ENCODE peak calls at places on chromosomes 4 and X, in six cellular contexts. A is sigmoid colon, O is HepG2, X is stomach, V is HCT116, B is suprapubic skin. F is an unnamed sample.
A peak's percentile ranks its signal among the peaks of the same experiment; 100 is the strongest.

GRCh38 chr4:39732728-39733127 is 34.8 kb downstream of the UBE2K start:
- DNase-seq in A (no peak), O (no peak), X (no peak), V (no peak), B (no peak), F (no peak)

GRCh38 chrX:107290019-107290418 is 83.6 kb downstream of the DNAAF6 start:
- DNase-seq in A (no peak), O (no peak), X (no peak), V (no peak), B (no peak), F (no peak)

GRCh38 chr4:40253906-40254305 is 57.1 kb downstream of the RHOH start:
- DNase-seq in A (no peak), O (no peak), X (no peak), V (no peak), B (no peak), F (no peak)

GRCh38 chr4:55921093-55921492 is 27.7 kb upstream of the CEP135 start:
- DNase-seq in A (no peak), O (no peak), X (no peak), V (no peak), B (no peak), F (no peak)

GRCh38 chr4:122898370-122899150 is 23.8 kb downstream of the NUDT6 start:
- DNase-seq in A (no peak), O (no peak), X (no peak), V (peak; percentile 82), B (no peak), F (no peak)

GRCh38 chr4:174999407-174999806 is 81.2 kb downstream of the ADAM29 start:
- DNase-seq in A (no peak), O (no peak), X (no peak), V (no peak), B (no peak), F (no peak)

GRCh38 chr4:141971854-141972253 is 335.5 kb downstream of the IL15 start:
- DNase-seq in A (no peak), O (no peak), X (no peak), V (no peak), B (no peak), F (no peak)

GRCh38 chr4:136687118-136687517 is 845.2 kb downstream of the PCDH18 start:
- DNase-seq in A (no peak), O (peak; percentile 2), X (no peak), V (no peak), B (no peak), F (no peak)

GRCh38 chr4:56149601-56150000 is 200.9 kb downstream of the CEP135 start:
- DNase-seq in A (no peak), O (no peak), X (no peak), V (no peak), B (no peak), F (no peak)

GRCh38 chrX:80578518-80579105 is 158.4 kb downstream of the TENT5D start:
- DNase-seq in A (no peak), O (peak; percentile 6), X (no peak), V (peak; percentile 10), B (no peak), F (no peak)

GRCh38 chrX:24553016-24553415 is 87.9 kb downstream of the PDK3 start:
- DNase-seq in A (no peak), O (no peak), X (no peak), V (no peak), B (no peak), F (no peak)

GRCh38 chrX:45347877-45348675 is 147.4 kb upstream of the DIPK2B start:
- DNase-seq in A (no peak), O (no peak), X (no peak), V (no peak), B (no peak), F (no peak)

GRCh38 chr4:159016527-159017137 is 86.2 kb upstream of the RAPGEF2 start:
- DNase-seq in A (no peak), O (peak; percentile 53), X (no peak), V (no peak), B (no peak), F (peak; percentile 34)

GRCh38 chr4:151015458-151016344 is 617 bp upstream of the LRBA start:
- DNase-seq in A (peak; percentile 83), O (peak; percentile 64), X (peak; percentile 84), V (peak; percentile 77), B (peak; percentile 85), F (peak; percentile 82)

GRCh38 chrX:13074297-13075262 is 30.2 kb upstream of the FAM9C start:
- DNase-seq in A (no peak), O (no peak), X (no peak), V (no peak), B (no peak), F (no peak)

GRCh38 chrX:115330498-115331138 is 41.1 kb downstream of the LUZP4 start:
- DNase-seq in A (peak; percentile 71), O (peak; percentile 36), X (no peak), V (peak; percentile 44), B (no peak), F (peak; percentile 21)

GRCh38 chr4:5712931-5713330 is 1.9 kb downstream of the EVC start:
- DNase-seq in A (no peak), O (no peak), X (no peak), V (no peak), B (no peak), F (no peak)

GRCh38 chr4:5710962-5711478 is at the start of gene EVC:
- DNase-seq in A (peak; percentile 94), O (peak; percentile 54), X (peak; percentile 62), V (no peak), B (peak; percentile 86), F (peak; percentile 63)

GRCh38 chr4:5711479-5712184 is 631 bp downstream of the EVC start:
- DNase-seq in A (peak; percentile 77), O (peak; percentile 15), X (no peak), V (no peak), B (no peak), F (no peak)

GRCh38 chr4:5713861-5714260 is 2.9 kb downstream of the EVC start:
- DNase-seq in A (no peak), O (no peak), X (no peak), V (no peak), B (no peak), F (no peak)

GRCh38 chr4:5712517-5712916 is 1.5 kb downstream of the EVC start:
- DNase-seq in A (no peak), O (no peak), X (no peak), V (no peak), B (no peak), F (no peak)
- TF ChIP-seq POLR2AphosphoS5 in A (no peak), O (no peak), X (no peak), V (no peak), B (no peak), F (no peak)

GRCh38 chr4:86892639-86892965 is 380 bp upstream of the C4orf36 start:
- DNase-seq in A (no peak), O (no peak), X (no peak), V (no peak), B (no peak), F (no peak)

GRCh38 chr4:86895692-86896488 is 3.7 kb upstream of the C4orf36 start:
- DNase-seq in A (no peak), O (peak; percentile 71), X (no peak), V (peak; percentile 61), B (no peak), F (no peak)

GRCh38 chr4:86893136-86893535 is 914 bp upstream of the C4orf36 start:
- DNase-seq in A (no peak), O (no peak), X (no peak), V (no peak), B (no peak), F (no peak)

GRCh38 chr4:86894465-86894864 is 2.2 kb upstream of the C4orf36 start:
- DNase-seq in A (no peak), O (no peak), X (no peak), V (no peak), B (no peak), F (no peak)

DNA sequence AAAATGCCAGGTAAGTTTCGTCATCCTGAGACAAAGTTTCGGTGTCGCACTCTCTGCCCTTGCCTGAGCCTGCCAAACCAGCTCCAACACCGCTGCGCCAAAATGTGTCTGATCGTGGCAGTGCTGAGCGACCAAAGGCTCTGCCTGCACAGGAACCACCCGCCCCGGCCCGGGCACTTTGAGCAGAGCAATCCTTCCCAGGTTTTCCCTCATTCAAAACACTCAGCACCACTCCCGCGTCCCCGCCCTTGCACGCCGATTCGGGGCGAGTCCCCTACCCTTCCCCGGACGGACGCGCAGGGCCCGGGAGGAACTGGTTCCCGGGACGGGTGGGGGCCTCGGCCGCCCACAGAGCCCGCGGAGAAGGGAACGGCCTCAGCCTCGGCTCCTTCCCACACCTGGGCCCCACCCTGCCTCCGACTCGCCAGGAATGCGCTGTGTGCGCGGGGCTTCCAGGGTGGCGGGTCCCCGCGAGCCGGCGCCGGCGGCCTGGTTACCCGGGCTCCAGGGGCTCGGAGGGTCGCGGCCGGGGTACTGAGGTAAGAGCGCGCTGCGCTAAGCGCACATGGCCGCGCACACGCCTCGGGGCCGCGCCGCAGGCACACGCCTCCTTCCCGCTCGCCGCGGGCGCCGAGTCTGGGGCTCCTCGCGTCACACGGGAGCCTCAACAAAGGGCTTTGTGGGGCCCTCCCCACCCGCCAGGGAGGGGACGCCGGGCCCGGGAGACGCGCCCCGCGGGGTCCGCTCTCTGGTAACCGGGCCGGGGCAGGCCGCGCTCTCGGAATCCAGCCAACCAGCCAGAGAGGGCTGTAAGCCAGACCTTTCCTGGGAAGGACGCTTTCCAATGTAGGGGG is at the start of gene C4orf36:
- DNase-seq in A (peak; percentile 77), O (no peak), X (peak; percentile 79), V (peak; percentile 66), B (peak; percentile 88), F (peak; percentile 78)
- TF ChIP-seq POLR2A in A (no peak), O (no peak), X (no peak), V (no peak), B (no peak), F (no peak)

DNA sequence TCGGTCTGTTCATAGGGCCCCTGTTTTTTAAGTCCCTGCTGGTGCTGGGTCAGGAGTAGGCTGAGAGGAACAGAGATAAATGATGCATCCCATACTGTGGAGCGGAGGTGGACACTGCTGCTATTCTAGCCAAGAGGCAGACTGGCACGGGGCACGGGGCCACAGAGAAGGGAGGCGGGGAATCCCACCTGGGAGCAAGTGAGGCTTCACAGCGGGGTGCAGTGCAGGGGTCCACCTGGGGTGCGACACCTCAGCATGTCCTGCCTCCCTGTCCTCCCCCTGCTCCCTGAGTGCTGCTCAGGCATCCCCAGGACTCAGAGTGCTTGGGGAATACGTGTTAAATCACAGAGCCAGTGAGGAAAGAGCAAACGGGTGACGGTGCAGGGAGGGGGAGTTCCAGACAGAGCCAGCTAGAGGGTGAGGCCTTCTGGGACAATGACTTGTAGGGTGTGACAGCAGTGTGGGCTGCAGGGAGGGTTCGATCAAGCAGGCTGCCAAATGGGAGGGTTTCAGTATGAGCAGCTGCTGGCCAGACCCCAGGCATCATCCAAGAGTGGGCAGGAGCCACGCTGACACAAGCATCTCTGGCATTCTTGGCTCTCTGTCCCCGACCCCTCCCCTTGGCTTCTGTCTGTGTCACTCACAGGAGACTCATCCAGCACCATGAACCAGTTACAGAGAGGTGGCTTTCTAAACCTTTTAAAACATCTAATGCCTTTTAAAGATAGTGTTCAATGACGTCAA is 13.7 kb upstream of the HTRA3 start:
- DNase-seq in A (no peak), O (no peak), X (no peak), V (no peak), B (peak; percentile 95), F (no peak)
- TF ChIP-seq CTCF in A (no peak), O (no peak), X (no peak), V (no peak), B (no peak), F (no peak)

DNA sequence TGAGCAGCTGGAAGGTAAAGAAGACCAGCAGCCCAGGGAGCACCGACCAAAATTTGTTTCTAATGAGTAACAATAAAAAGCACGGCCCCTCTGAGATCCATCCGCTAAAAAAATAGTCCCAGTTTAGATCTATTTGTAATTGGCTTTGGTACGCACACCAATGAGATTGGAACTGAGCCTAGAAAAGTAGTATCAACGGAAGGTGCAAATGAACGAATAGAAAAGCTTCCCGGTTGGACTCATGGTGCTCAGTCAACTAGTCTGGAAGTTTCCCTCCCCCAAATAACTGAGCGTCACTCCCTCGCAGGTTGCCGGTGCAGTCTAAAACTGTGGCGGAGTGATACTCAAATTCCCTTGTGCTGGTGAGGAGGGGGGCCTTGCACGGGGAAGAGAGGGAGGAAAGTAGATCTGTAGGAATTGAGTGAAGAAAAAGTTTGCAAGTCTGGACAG is at the start of gene COL4A5:
- DNase-seq in A (peak; percentile 70), O (peak; percentile 84), X (peak; percentile 49), V (peak; percentile 80), B (no peak), F (peak; percentile 16)
- TF ChIP-seq POLR2AphosphoS5 in A (no peak), O (peak; percentile 21), X (no peak), V (peak; percentile 46), B (no peak), F (no peak)

F was measured in transverse colon.